ENCODE peak calls at places on chromosomes 2 and 18, in four cellular contexts. F is GM12878, O is HepG2, N is K562. C is an unnamed sample.

GRCh38 chr2:219017166-219017931 is 24.0 kb downstream of the CFAP65 start:
- DNase-seq in O (no peak), N (no peak), F (no peak), C (no peak)

GRCh38 chr2:71742953-71743601 is 289.7 kb downstream of the DYSF start:
- DNase-seq in F (no peak), O (no peak), N (peak), C (peak)

GRCh38 chr2:242085941-242086621 is 216.6 kb downstream of the RTP5 start:
- DNase-seq in F (peak), N (no peak), O (peak), C (no peak)

GRCh38 chr2:57726294-57726693 is 320.3 kb upstream of the VRK2 start:
- DNase-seq in O (no peak), N (no peak), F (peak), C (no peak)

GRCh38 chr2:218026676-218027425 is 24.1 kb upstream of the TNS1 start:
- DNase-seq in N (no peak), O (no peak), F (no peak), C (no peak)

GRCh38 chr18:7987284-7987976 is 420.3 kb downstream of the PTPRM start:
- DNase-seq in N (no peak), F (no peak), O (no peak), C (peak)

GRCh38 chr2:205590759-205591158 is 91.5 kb upstream of the NRP2 start:
- DNase-seq in N (no peak), F (no peak), O (no peak), C (no peak)

GRCh38 chr2:45210466-45211195 is 201.4 kb upstream of the SIX2 start:
- DNase-seq in N (no peak), F (no peak), O (no peak), C (peak)

GRCh38 chr18:5424903-5425302 is 118.9 kb downstream of the EPB41L3 start:
- DNase-seq in O (peak), N (no peak), F (no peak), C (peak)

GRCh38 chr2:1626271-1626681 is 118.0 kb downstream of the PXDN start:
- DNase-seq in N (no peak), O (no peak), F (no peak), C (no peak)

GRCh38 chr2:28325173-28325566 is 67.5 kb upstream of the FOSL2 start:
- DNase-seq in O (no peak), N (no peak), F (no peak), C (no peak)

GRCh38 chr18:76493213-76494107 is 1.6 kb downstream of the ZNF516 start:
- DNase-seq in N (peak), F (no peak), O (peak), C (peak)

GRCh38 chr2:136065384-136065783 is 52.6 kb downstream of the CXCR4 start:
- DNase-seq in F (no peak), N (no peak), O (peak), C (no peak)

GRCh38 chr2:47903781-47904447 is 2.4 kb downstream of the FBXO11 start:
- DNase-seq in F (no peak), N (no peak), O (no peak), C (no peak)

GRCh38 chr2:13666582-13667414 is 950.1 kb downstream of the TRIB2 start:
- DNase-seq in N (no peak), F (peak), O (no peak), C (no peak)

DNA sequence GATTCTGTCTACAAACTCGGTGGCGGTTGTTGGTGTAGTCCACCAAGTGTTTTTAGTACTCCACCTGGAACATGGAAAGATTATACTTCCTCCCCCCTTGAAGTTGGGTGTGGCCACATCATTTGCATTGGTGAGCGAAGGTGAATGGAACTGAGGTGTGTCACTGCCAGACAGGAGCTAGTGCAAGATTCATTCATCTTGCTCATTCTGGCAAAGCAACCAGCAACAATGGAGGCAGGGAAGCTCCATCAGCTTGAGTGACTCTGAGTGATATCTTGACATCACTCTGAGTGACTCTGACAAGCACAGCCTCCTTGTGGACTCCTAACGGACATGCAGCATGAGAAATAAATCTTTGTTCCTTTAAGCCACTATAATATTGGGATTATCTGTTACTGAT is 54.7 kb upstream of the SLC1A4 start:
- DNase-seq in N (no peak), F (no peak), O (no peak), C (no peak)
- TF ChIP-seq EP300 in N (no peak), F (no peak), O (no peak), C (no peak)

GRCh38 chr2:231687133-231687852 is 21.0 kb upstream of the PTMA start:
- DNase-seq in N (peak), O (peak), F (no peak), C (peak)
- TF ChIP-seq ESRRA in N (peak), O (peak), F (no peak), C (no peak)

GRCh38 chr2:141957321-141957720 is 173.5 kb downstream of the LRP1B start:
- DNase-seq in F (no peak), N (no peak), O (no peak), C (no peak)
- TF ChIP-seq EP300 in F (no peak), N (no peak), O (no peak), C (no peak)

GRCh38 chr18:75208055-75208835 is 694 bp downstream of the PTGR3 start:
- DNase-seq in O (peak), F (no peak), N (peak), C (peak)
- TF ChIP-seq ESRRA in O (no peak), F (no peak), N (no peak), C (no peak)

GRCh38 chr18:39030124-39030655 is 1464.6 kb upstream of the CELF4 start:
- DNase-seq in N (no peak), F (no peak), O (no peak), C (no peak)
- TF ChIP-seq EP300 in N (no peak), F (no peak), O (no peak), C (no peak)

DNA sequence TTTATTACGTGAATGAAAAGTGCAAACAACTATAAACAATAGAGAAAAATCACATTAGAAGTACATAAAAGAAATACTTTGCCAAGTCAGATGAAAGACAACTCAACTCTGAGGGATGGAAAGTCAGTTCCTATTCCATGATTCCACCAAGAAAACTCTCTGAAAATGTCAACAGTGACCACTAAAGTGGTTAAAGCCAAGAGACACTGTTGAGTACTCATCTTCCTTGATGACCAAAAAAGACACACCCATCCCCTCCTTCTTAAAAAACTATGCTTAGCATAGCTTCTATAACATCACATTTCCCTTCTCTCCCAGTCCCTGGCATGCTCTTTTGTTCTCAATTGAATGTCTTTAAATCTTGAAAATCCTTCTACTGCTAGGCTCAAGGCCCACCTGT is 160.0 kb downstream of the TCF4 start:
- DNase-seq in N (no peak), O (no peak), F (no peak), C (no peak)
- TF ChIP-seq ESRRA in N (no peak), O (no peak), F (no peak), C (no peak)

C was measured in A549.